ENCODE peak calls at places on chromosomes 1 and 21, in seven cellular contexts. Q, H, T, J, B, P and M are unnamed samples. For H3K4me1 and H3K27me3, the result is how much of the 10 kb centered on the place peaks cover.

GRCh38 chr1:115296981-115297380 is 41.1 kb downstream of the NGF start:
- DNase-seq in Q (no peak), H (no peak), T (no peak), J (no peak), B (no peak), P (no peak), M (no peak)

GRCh38 chr21:36630485-36631206 is 68.3 kb upstream of the SIM2 start:
- DNase-seq in Q (peak), H (peak), T (peak), J (peak), B (peak), P (peak), M (peak)

GRCh38 chr1:78691995-78692747 is 42.5 kb downstream of the IFI44 start:
- DNase-seq in Q (no peak), H (no peak), T (no peak), J (no peak), B (no peak), P (no peak), M (no peak)

GRCh38 chr1:234863596-234863995 is 253.6 kb upstream of the IRF2BP2 start:
- DNase-seq in Q (no peak), H (no peak), T (no peak), J (no peak), B (no peak), P (no peak), M (no peak)

GRCh38 chr1:228038387-228039005 is 31.7 kb downstream of the WNT3A start:
- DNase-seq in Q (no peak), H (no peak), T (no peak), J (no peak), B (no peak), P (no peak), M (no peak)

GRCh38 chr1:59976194-59977074 is 49.9 kb upstream of the CYP2J2 start:
- DNase-seq in Q (peak), H (peak), T (no peak), J (peak), B (peak), P (peak), M (peak)

GRCh38 chr1:46508760-46509159 is 19.1 kb downstream of the DMBX1 start:
- DNase-seq in Q (no peak), H (no peak), T (no peak), J (no peak), B (no peak), P (no peak), M (no peak)

GRCh38 chr1:16184557-16185303 is 27.7 kb downstream of the ARHGEF19 start:
- DNase-seq in Q (no peak), H (no peak), T (no peak), J (no peak), B (no peak), P (no peak), M (no peak)

GRCh38 chr1:94863919-94864318 is 43.8 kb downstream of the SLC44A3 start:
- DNase-seq in Q (peak), H (peak), T (no peak), J (peak), B (no peak), P (peak), M (no peak)

GRCh38 chr1:29339176-29339575 is 102.9 kb downstream of the PTPRU start:
- DNase-seq in Q (no peak), H (no peak), T (no peak), J (no peak), B (no peak), P (no peak), M (no peak)

GRCh38 chr1:33918368-33918767 is 54.5 kb downstream of the HMGB4 start:
- DNase-seq in Q (no peak), H (no peak), T (no peak), J (no peak), B (no peak), P (no peak), M (no peak)

GRCh38 chr1:2526824-2527552 is 592 bp upstream of the PANK4 start:
- DNase-seq in Q (no peak), H (no peak), T (peak), J (peak), B (no peak), P (peak), M (no peak)

GRCh38 chr1:180731131-180731530 is 99.3 kb downstream of the XPR1 start:
- DNase-seq in Q (no peak), H (no peak), T (no peak), J (no peak), B (no peak), P (no peak), M (no peak)

GRCh38 chr1:84853743-84854721 is 39.0 kb downstream of the LPAR3 start:
- DNase-seq in Q (no peak), H (peak), T (no peak), J (no peak), B (no peak), P (no peak), M (peak)

GRCh38 chr1:218303176-218303575 is 18.1 kb downstream of the RRP15 start:
- DNase-seq in Q (no peak), H (no peak), T (no peak), J (no peak), B (no peak), P (no peak), M (no peak)

GRCh38 chr1:245235156-245235555 is 80.4 kb downstream of the KIF26B start:
- DNase-seq in Q (peak), H (no peak), T (no peak), J (no peak), B (no peak), P (no peak), M (no peak)

GRCh38 chr21:42850866-42851391 is 28.4 kb downstream of the WDR4 start:
- DNase-seq in Q (no peak), H (no peak), T (no peak), J (no peak), B (peak), P (peak), M (peak)

GRCh38 chr1:195908121-195908520 is 700.1 kb downstream of the KCNT2 start:
- DNase-seq in Q (no peak), H (peak), T (no peak), J (no peak), B (no peak), P (no peak), M (no peak)

GRCh38 chr1:24874611-24875225 is 55.4 kb downstream of the RUNX3 start:
- DNase-seq in Q (no peak), H (no peak), T (no peak), J (no peak), B (peak), P (no peak), M (no peak)

GRCh38 chr1:81142099-81142776 is 658.5 kb upstream of the ADGRL2 start:
- DNase-seq in Q (no peak), H (peak), T (no peak), J (no peak), B (no peak), P (no peak), M (no peak)
- H3K27ac ChIP-seq in Q (no peak), H (peak), T (no peak), J (no peak), B (no peak), P (no peak), M (no peak)

DNA sequence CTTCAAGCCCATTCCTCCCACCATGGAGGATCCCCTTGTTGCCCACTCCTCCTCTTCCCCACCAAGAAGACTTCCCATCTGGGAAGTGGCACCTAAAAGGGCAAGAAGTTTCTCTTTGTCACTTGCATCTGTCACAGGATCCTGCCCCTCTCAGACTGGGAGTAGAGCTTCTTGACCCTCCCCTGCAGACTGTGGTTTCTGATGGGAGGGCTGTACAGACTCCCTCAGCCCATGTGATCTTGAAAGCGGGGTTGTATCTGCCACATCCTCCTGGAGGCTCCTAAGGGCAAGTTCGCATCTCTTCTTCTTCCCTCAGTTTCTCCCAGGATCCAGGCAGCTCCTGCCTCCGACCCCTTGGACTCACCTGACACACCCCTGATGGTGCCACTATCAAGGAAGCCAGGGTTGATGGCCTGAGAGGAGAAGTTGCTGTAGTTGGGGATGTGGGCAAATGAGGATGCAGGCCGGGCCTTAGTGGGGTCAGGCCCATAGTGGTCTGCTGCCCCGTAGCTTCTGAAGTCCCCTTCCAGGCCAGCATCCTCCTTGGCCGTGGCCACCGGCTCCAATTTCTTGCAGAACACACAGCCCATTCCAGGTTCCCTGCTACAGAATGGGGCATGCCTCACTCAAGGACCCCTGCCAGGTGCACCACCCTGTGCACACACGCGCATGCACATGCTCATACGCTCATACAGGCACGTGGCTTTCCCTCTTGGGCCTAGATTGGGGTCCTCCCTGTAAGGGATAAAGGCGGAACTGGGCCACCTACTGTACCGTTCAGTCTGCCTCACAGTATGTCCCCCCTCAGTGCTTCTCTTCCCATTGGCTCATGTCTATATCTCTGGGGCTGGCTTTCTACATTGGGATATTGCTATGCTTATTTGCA is 11.4 kb downstream of the FGR start:
- DNase-seq in Q (no peak), H (no peak), T (no peak), J (no peak), B (no peak), P (no peak), M (no peak)
- H3K4me1 ChIP-seq in Q (under half), H (under half), T (under half), J (under half), B (under half), P (under half), M (under half)

DNA sequence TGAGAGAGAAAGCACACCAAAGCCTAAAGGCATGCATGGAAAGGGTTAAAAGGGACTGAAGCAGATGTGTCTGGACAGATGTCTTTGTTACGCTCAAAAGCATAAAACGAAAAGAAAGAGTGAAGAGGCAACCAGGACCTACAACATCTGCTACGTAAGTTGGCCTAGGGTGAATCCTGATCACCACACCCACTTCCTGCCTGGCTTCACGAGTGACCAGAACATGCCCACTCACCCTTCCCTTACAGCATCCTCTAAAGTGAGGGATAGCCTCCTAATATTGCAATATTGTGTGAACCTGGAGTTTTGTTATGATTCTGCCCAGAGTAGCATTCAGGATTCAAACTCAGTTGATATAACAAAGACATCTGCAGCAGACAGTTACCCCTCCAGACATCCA is 10.6 kb upstream of the OLIG2 start:
- DNase-seq in Q (no peak), H (no peak), T (no peak), J (no peak), B (no peak), P (no peak), M (no peak)
- H3K27me3 ChIP-seq in Q (under half), H (under half), T (under half), J (under half), B (half or more), P (under half), M (under half)

DNA sequence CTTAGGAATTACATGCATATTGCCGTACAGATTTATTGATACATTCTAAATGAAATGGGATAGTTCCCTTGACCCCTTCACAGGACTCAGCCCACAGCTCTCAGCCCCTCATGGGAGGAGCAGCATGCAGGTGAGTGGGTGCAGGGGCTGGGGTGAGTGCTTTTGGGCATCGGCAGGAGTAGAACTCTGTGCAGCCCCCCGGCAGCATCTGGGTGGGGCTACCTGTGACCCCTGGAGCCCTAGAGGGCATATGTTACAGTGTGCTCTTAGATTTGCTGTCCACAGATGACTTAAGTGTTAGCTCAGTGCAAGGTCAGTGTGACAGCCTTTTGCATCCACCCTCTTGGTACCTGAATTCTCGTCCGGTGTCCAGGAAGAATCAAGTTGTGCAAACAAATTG is 120.3 kb downstream of the GALNT2 start:
- DNase-seq in Q (no peak), H (no peak), T (no peak), J (no peak), B (no peak), P (no peak), M (no peak)
- H3K27ac ChIP-seq in Q (no peak), H (no peak), T (no peak), J (no peak), B (no peak), P (no peak), M (no peak)